ENCODE peak calls at places on chromosomes 6 and 20, in seven cellular contexts. K is DMS79 treated with DMSO at 0.1 percent for 48 hours; J is iris pigment epithelial cell; Y is ELF-1; E is anterior cingulate cortex; L is effector memory CD8-positive, alpha-beta T cell; R is T-cell. O is an unnamed sample.

GRCh38 chr20:25011831-25012241 is 19.3 kb upstream of the APMAP start:
- DNase-seq in E (no peak), K (no peak), L (no peak), Y (no peak), J (no peak), R (no peak), O (no peak)

GRCh38 chr6:28727559-28728211 is 196.1 kb downstream of the TRIM27 start:
- DNase-seq in Y (no peak), L (no peak), J (peak), E (no peak), R (no peak), K (no peak), O (no peak)

GRCh38 chr6:12030993-12031550 is 19.0 kb downstream of the HIVEP1 start:
- DNase-seq in K (no peak), L (no peak), E (no peak), Y (no peak), R (no peak), J (peak), O (no peak)

GRCh38 chr6:79946773-79947190 is 571 bp downstream of the ELOVL4 start:
- DNase-seq in R (no peak), Y (peak), J (peak), K (peak), L (no peak), E (peak), O (no peak)

GRCh38 chr6:43740961-43741764 is 28.8 kb upstream of the VEGFA start:
- DNase-seq in E (no peak), R (no peak), K (no peak), J (no peak), L (no peak), Y (no peak), O (no peak)

GRCh38 chr6:134198093-134198492 is 119.8 kb downstream of the SGK1 start:
- DNase-seq in Y (no peak), R (no peak), J (no peak), E (no peak), L (no peak), K (no peak), O (no peak)

GRCh38 chr6:131362070-131362469 is 211.0 kb upstream of the ARG1 start:
- DNase-seq in E (no peak), Y (no peak), L (no peak), R (no peak), K (no peak), J (no peak), O (no peak)

GRCh38 chr6:168159503-168159902 is 80.5 kb upstream of the FRMD1 start:
- DNase-seq in R (no peak), K (no peak), L (no peak), E (no peak), Y (no peak), J (no peak), O (no peak)

GRCh38 chr6:168937061-168937460 is 316.6 kb downstream of the THBS2 start:
- DNase-seq in R (no peak), E (no peak), J (peak), Y (no peak), K (no peak), L (no peak), O (no peak)